ENCODE peak calls at places on chromosomes 12 and 14, in five cellular contexts. N is H1, J is HepG2, G is SK-N-SH, U is HCT116. D is an unnamed sample.

GRCh38 chr14:100303179-100303578 is 3.1 kb downstream of the SLC25A29 start:
- DNase-seq in U (no peak), G (peak; percentile 72), N (no peak), J (no peak), D (no peak)

GRCh38 chr14:35212471-35213142 is 79.6 kb upstream of the PSMA6 start:
- DNase-seq in N (no peak), J (no peak), U (no peak), G (no peak), D (no peak)

GRCh38 chr14:64501326-64502171 is 2.1 kb downstream of the ZBTB25 start:
- DNase-seq in J (peak; percentile 55), N (no peak), U (no peak), G (peak; percentile 58), D (no peak)

GRCh38 chr12:100058482-100059029 is 73.8 kb upstream of the ANKS1B start:
- DNase-seq in J (no peak), U (no peak), G (peak; percentile 9), N (no peak), D (no peak)

GRCh38 chr14:93759781-93760307 is 28.4 kb downstream of the PRIMA1 start:
- DNase-seq in G (peak; percentile 61), J (no peak), U (no peak), N (no peak), D (no peak)

GRCh38 chr12:108482717-108483212 is 32.3 kb upstream of the FICD start:
- DNase-seq in J (no peak), U (no peak), N (no peak), G (no peak), D (no peak)

GRCh38 chr12:10016881-10017280 is 6.5 kb downstream of the CLEC12B start:
- DNase-seq in G (no peak), U (no peak), N (no peak), J (no peak), D (no peak)

GRCh38 chr12:95838125-95838524 is 20.6 kb upstream of the SNRPF start:
- DNase-seq in U (no peak), G (peak; percentile 25), N (no peak), J (peak; percentile 49), D (no peak)

GRCh38 chr12:27472604-27473003 is 26.1 kb downstream of the SMCO2 start:
- DNase-seq in J (no peak), U (no peak), N (no peak), G (no peak), D (no peak)

GRCh38 chr12:115295886-115296285 is 611.9 kb upstream of the TBX3 start:
- DNase-seq in G (no peak), J (no peak), N (no peak), U (no peak), D (no peak)

GRCh38 chr12:53791735-53792326 is 40.1 kb upstream of the CISTR start:
- DNase-seq in U (peak; percentile 38), J (no peak), N (peak; percentile 78), G (no peak), D (no peak)

GRCh38 chr12:94725375-94726168 is 75.2 kb upstream of the TMCC3 start:
- DNase-seq in N (no peak), J (peak; percentile 23), G (no peak), U (peak; percentile 38), D (no peak)

GRCh38 chr12:109625131-109625559 is 51.6 kb downstream of the MVK start:
- DNase-seq in U (peak; percentile 31), J (no peak), N (no peak), G (peak; percentile 85), D (no peak)

GRCh38 chr14:69260246-69260978 is 454 bp downstream of the GALNT16 start:
- DNase-seq in U (no peak), N (peak; percentile 79), G (peak; percentile 78), J (no peak), D (no peak)

GRCh38 chr12:6570264-6570887 is 2.3 kb upstream of the NOP2 start:
- DNase-seq in N (peak; percentile 87), J (peak; percentile 63), U (peak; percentile 37), G (peak; percentile 83), D (peak; percentile 88)

GRCh38 chr12:6141048-6141447 is 16.6 kb upstream of the VWF start:
- DNase-seq in J (no peak), U (no peak), N (no peak), G (no peak), D (no peak)

GRCh38 chr12:52344111-52344510 is 22.9 kb upstream of the KRT83 start:
- DNase-seq in J (no peak), N (no peak), U (no peak), G (no peak), D (no peak)

GRCh38 chr12:47902131-47902639 is 2.6 kb downstream of the VDR start:
- DNase-seq in J (no peak), G (no peak), N (no peak), U (no peak), D (no peak)
- TF ChIP-seq YY1 in J (no peak), G (no peak), N (no peak), U (no peak), D (no peak)

GRCh38 chr12:92294676-92295440 is 149.2 kb upstream of the BTG1 start:
- DNase-seq in N (no peak), U (no peak), J (no peak), G (no peak), D (no peak)
- TF ChIP-seq YY1 in N (no peak), U (no peak), J (no peak), G (no peak), D (no peak)

GRCh38 chr14:84770030-84770429 is 759.9 kb upstream of the FLRT2 start:
- DNase-seq in J (no peak), G (no peak), U (no peak), N (no peak), D (no peak)
- TF ChIP-seq YY1 in J (no peak), G (no peak), U (no peak), N (no peak), D (no peak)

GRCh38 chr12:132206093-132206434 is 61.8 kb downstream of the NOC4L start:
- DNase-seq in N (no peak), U (no peak), G (no peak), J (no peak), D (no peak)
- TF ChIP-seq YY1 in N (no peak), U (no peak), G (no peak), J (no peak), D (no peak)

GRCh38 chr14:102183922-102184677 is 44.4 kb downstream of the WDR20 start:
- DNase-seq in J (no peak), N (no peak), U (no peak), G (no peak), D (no peak)
- TF ChIP-seq YY1 in J (no peak), N (no peak), U (no peak), G (no peak), D (no peak)

DNA sequence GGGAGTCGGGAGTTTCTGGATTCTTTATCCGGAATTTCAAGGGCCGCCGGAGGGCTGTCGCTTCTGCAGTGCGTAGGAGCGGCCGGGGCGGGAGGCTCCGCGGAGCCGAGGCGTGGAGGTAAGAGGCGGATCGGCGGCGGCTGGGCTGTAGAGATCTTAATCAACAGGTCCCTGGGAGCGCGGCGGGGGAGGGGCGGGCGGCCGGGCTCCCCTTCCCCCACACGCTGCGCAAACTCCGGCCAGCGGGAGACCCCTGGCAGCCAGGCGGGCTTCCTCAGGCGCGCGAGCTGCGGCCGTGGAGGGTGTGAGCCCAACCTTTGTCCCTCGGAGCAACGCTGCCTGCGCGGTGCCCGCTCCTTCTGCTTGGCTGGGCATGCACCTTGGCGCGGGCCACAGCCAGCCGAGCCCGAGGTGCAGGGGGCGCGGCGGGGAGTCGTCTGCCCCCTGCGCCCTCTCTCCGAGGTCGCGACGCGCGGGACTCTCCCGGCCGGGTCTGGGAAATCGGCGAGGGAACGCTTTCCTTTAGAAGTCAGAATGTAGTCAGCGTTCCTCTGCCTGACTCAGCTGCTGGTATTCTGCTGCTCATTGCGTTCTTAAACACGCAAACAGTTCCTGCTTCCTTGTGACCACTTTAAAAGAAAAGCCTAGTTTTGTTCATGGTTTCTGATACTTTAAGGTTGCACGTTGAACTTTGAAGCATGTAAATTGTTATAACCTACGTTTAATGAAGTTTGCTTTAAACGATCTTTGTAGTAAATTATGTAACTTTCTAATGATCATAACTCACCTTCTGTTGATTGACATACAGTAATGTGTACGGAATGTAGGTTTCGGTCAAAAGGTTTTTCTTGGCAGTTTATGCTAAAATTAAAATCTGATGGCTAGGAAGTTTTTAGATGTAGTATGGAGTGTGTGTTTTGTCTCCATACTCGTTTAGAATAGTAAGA is at the start of gene PALS1:
- DNase-seq in N (peak; percentile 86), J (peak; percentile 62), G (peak; percentile 87), U (peak; percentile 53), D (peak; percentile 11)
- TF ChIP-seq YY1 in N (no peak), J (peak; percentile 15), G (peak; percentile 53), U (peak; percentile 2), D (no peak)